ENCODE peak calls at places on chromosomes 6 and 20, in four cellular contexts. E is brain microvascular endothelial cell, K is SW480, M is BE2C. C is an unnamed sample.

GRCh38 chr6:110813813-110814487 is 1.3 kb downstream of the CDK19 start:
- DNase-seq in E (no peak), K (peak), M (no peak), C (peak)

GRCh38 chr6:72788188-72788587 is 166.3 kb downstream of the KCNQ5 start:
- DNase-seq in E (peak), K (no peak), M (no peak), C (no peak)

GRCh38 chr6:56570434-56571359 is 72.0 kb downstream of the DST start:
- DNase-seq in E (no peak), K (peak), M (no peak), C (peak)

GRCh38 chr20:8260837-8261241 is 128.8 kb downstream of the PLCB1 start:
- DNase-seq in E (no peak), K (no peak), M (no peak), C (no peak)

GRCh38 chr6:31871068-31871659 is 7.6 kb downstream of the SLC44A4 start:
- DNase-seq in E (no peak), K (no peak), M (no peak), C (no peak)

GRCh38 chr6:33633462-33634158 is 12.5 kb downstream of the ITPR3 start:
- DNase-seq in E (no peak), K (peak), M (peak), C (no peak)

GRCh38 chr6:31091680-31092079 is 20.7 kb downstream of the C6orf15 start:
- DNase-seq in E (no peak), K (no peak), M (no peak), C (no peak)

GRCh38 chr6:142088858-142089216 is 43.9 kb upstream of the GJE1 start:
- DNase-seq in E (peak), K (no peak), M (no peak), C (peak)

GRCh38 chr20:62043131-62043914 is 22.4 kb downstream of the TAF4 start:
- DNase-seq in E (no peak), K (no peak), M (no peak), C (no peak)

GRCh38 chr6:137763436-137763835 is 103.6 kb upstream of the TNFAIP3 start:
- DNase-seq in E (no peak), K (no peak), M (no peak), C (no peak)

GRCh38 chr20:3163099-3164042 is 3.7 kb upstream of the FASTKD5 start:
- DNase-seq in E (no peak), K (no peak), M (no peak), C (no peak)

GRCh38 chr6:147782302-147782701 is 273.8 kb downstream of the SAMD5 start:
- DNase-seq in E (peak), K (no peak), M (peak), C (no peak)

GRCh38 chr6:31689249-31690110 is 8.6 kb upstream of the LY6G5C start:
- DNase-seq in E (no peak), K (no peak), M (peak), C (no peak)

GRCh38 chr6:43953794-43954310 is 173.4 kb downstream of the MRPL14 start:
- DNase-seq in E (no peak), K (no peak), M (no peak), C (peak)

GRCh38 chr6:4585682-4586468 is 190.3 kb upstream of the CDYL start:
- DNase-seq in E (no peak), K (peak), M (no peak), C (no peak)

GRCh38 chr6:128235556-128235955 is 284.8 kb downstream of the PTPRK start:
- DNase-seq in E (peak), K (no peak), M (peak), C (no peak)

GRCh38 chr6:168941036-168941435 is 312.6 kb downstream of the THBS2 start:
- DNase-seq in E (no peak), K (no peak), M (no peak), C (no peak)

GRCh38 chr6:21596379-21597242 is 3.1 kb downstream of the SOX4 start:
- DNase-seq in E (peak), K (peak), M (peak), C (peak)